ENCODE peak calls at places on chromosomes 16 and 17, in eight cellular contexts. One of them, this sample, is unnamed.

GRCh38 chr17:40605301-40605700 is 40.0 kb upstream of the CCR7 start:
- DNase-seq in psoas muscle: no peak
- DNase-seq in adrenal gland: no peak
- DNase-seq in heart left ventricle: no peak
- DNase-seq in CD4-positive, alpha-beta memory T cell: peak; percentile 72
- DNase-seq in ovary: no peak
- DNase-seq in CD8-positive, alpha-beta T cell: peak; percentile 51
- DNase-seq in right cardiac atrium: no peak
- DNase-seq in this sample: no peak

GRCh38 chr17:40793800-40794199 is 6.0 kb downstream of the KRT28 start:
- DNase-seq in psoas muscle: no peak
- DNase-seq in adrenal gland: no peak
- DNase-seq in heart left ventricle: no peak
- DNase-seq in CD4-positive, alpha-beta memory T cell: no peak
- DNase-seq in ovary: no peak
- DNase-seq in CD8-positive, alpha-beta T cell: no peak
- DNase-seq in right cardiac atrium: no peak
- DNase-seq in this sample: no peak

GRCh38 chr16:85570735-85571562 is 42.2 kb upstream of the GSE1 start:
- DNase-seq in psoas muscle: no peak
- DNase-seq in adrenal gland: peak; percentile 61
- DNase-seq in heart left ventricle: peak; percentile 40
- DNase-seq in CD4-positive, alpha-beta memory T cell: peak; percentile 52
- DNase-seq in ovary: no peak
- DNase-seq in CD8-positive, alpha-beta T cell: peak; percentile 39
- DNase-seq in right cardiac atrium: peak; percentile 84
- DNase-seq in this sample: no peak

GRCh38 chr16:30551781-30552180 is 6.4 kb downstream of the ZNF764 start:
- DNase-seq in psoas muscle: no peak
- DNase-seq in adrenal gland: no peak
- DNase-seq in heart left ventricle: no peak
- DNase-seq in CD4-positive, alpha-beta memory T cell: peak; percentile 89
- DNase-seq in ovary: no peak
- DNase-seq in CD8-positive, alpha-beta T cell: peak; percentile 35
- DNase-seq in right cardiac atrium: peak; percentile 49
- DNase-seq in this sample: no peak

GRCh38 chr17:45708707-45709290 is 75.3 kb upstream of the CRHR1 start:
- DNase-seq in psoas muscle: no peak
- DNase-seq in adrenal gland: no peak
- DNase-seq in heart left ventricle: no peak
- DNase-seq in CD4-positive, alpha-beta memory T cell: no peak
- DNase-seq in ovary: no peak
- DNase-seq in CD8-positive, alpha-beta T cell: no peak
- DNase-seq in right cardiac atrium: no peak
- DNase-seq in this sample: no peak

GRCh38 chr16:75267631-75268264 is 16.3 kb upstream of the BCAR1 start:
- DNase-seq in psoas muscle: peak; percentile 91
- DNase-seq in adrenal gland: peak; percentile 93
- DNase-seq in heart left ventricle: peak; percentile 76
- DNase-seq in CD4-positive, alpha-beta memory T cell: no peak
- DNase-seq in ovary: peak; percentile 51
- DNase-seq in CD8-positive, alpha-beta T cell: no peak
- DNase-seq in right cardiac atrium: peak; percentile 89
- DNase-seq in this sample: no peak

GRCh38 chr17:51064061-51064735 is 56.5 kb downstream of the SPAG9 start:
- DNase-seq in psoas muscle: no peak
- DNase-seq in adrenal gland: no peak
- DNase-seq in heart left ventricle: no peak
- DNase-seq in CD4-positive, alpha-beta memory T cell: no peak
- DNase-seq in ovary: no peak
- DNase-seq in CD8-positive, alpha-beta T cell: no peak
- DNase-seq in right cardiac atrium: no peak
- DNase-seq in this sample: no peak

GRCh38 chr16:13957197-13958078 is 37.5 kb downstream of the ERCC4 start:
- DNase-seq in psoas muscle: peak; percentile 80
- DNase-seq in adrenal gland: peak; percentile 90
- DNase-seq in heart left ventricle: peak; percentile 39
- DNase-seq in CD4-positive, alpha-beta memory T cell: no peak
- DNase-seq in ovary: peak; percentile 67
- DNase-seq in CD8-positive, alpha-beta T cell: no peak
- DNase-seq in right cardiac atrium: peak; percentile 79
- DNase-seq in this sample: peak; percentile 76

GRCh38 chr17:30947796-30948195 is 23.0 kb upstream of the RNF135 start:
- DNase-seq in psoas muscle: peak; percentile 9
- DNase-seq in adrenal gland: no peak
- DNase-seq in heart left ventricle: no peak
- DNase-seq in CD4-positive, alpha-beta memory T cell: no peak
- DNase-seq in ovary: no peak
- DNase-seq in CD8-positive, alpha-beta T cell: no peak
- DNase-seq in right cardiac atrium: no peak
- DNase-seq in this sample: no peak

GRCh38 chr16:67407176-67407787 is 9.0 kb downstream of the ZDHHC1 start:
- DNase-seq in psoas muscle: no peak
- DNase-seq in adrenal gland: no peak
- DNase-seq in heart left ventricle: no peak
- DNase-seq in CD4-positive, alpha-beta memory T cell: no peak
- DNase-seq in ovary: no peak
- DNase-seq in CD8-positive, alpha-beta T cell: no peak
- DNase-seq in right cardiac atrium: no peak
- DNase-seq in this sample: no peak

GRCh38 chr17:82710499-82711232 is 5.8 kb upstream of the FN3KRP start:
- DNase-seq in psoas muscle: no peak
- DNase-seq in adrenal gland: no peak
- DNase-seq in heart left ventricle: no peak
- DNase-seq in CD4-positive, alpha-beta memory T cell: no peak
- DNase-seq in ovary: no peak
- DNase-seq in CD8-positive, alpha-beta T cell: no peak
- DNase-seq in right cardiac atrium: no peak
- DNase-seq in this sample: no peak

GRCh38 chr17:3747805-3748204 is 24.1 kb downstream of the HASPIN start:
- DNase-seq in psoas muscle: no peak
- DNase-seq in adrenal gland: peak; percentile 35
- DNase-seq in heart left ventricle: no peak
- DNase-seq in CD4-positive, alpha-beta memory T cell: no peak
- DNase-seq in ovary: peak; percentile 49
- DNase-seq in CD8-positive, alpha-beta T cell: no peak
- DNase-seq in right cardiac atrium: no peak
- DNase-seq in this sample: no peak

GRCh38 chr17:66287911-66288310 is 14.5 kb upstream of the PRKCA start:
- DNase-seq in psoas muscle: no peak
- DNase-seq in adrenal gland: no peak
- DNase-seq in heart left ventricle: no peak
- DNase-seq in CD4-positive, alpha-beta memory T cell: no peak
- DNase-seq in ovary: no peak
- DNase-seq in CD8-positive, alpha-beta T cell: no peak
- DNase-seq in right cardiac atrium: no peak
- DNase-seq in this sample: no peak

GRCh38 chr17:66677201-66677981 is 157.5 kb upstream of the CACNG5 start:
- DNase-seq in psoas muscle: no peak
- DNase-seq in adrenal gland: no peak
- DNase-seq in heart left ventricle: no peak
- DNase-seq in CD4-positive, alpha-beta memory T cell: no peak
- DNase-seq in ovary: no peak
- DNase-seq in CD8-positive, alpha-beta T cell: no peak
- DNase-seq in right cardiac atrium: no peak
- DNase-seq in this sample: no peak

GRCh38 chr16:30958164-30959083 is 870 bp downstream of the SETD1A start:
- DNase-seq in psoas muscle: peak; percentile 87
- DNase-seq in adrenal gland: peak; percentile 72
- DNase-seq in heart left ventricle: peak; percentile 58
- DNase-seq in CD4-positive, alpha-beta memory T cell: no peak
- DNase-seq in ovary: peak; percentile 80
- DNase-seq in CD8-positive, alpha-beta T cell: no peak
- DNase-seq in right cardiac atrium: peak; percentile 86
- DNase-seq in this sample: peak; percentile 49

GRCh38 chr17:67212716-67213417 is 32.1 kb downstream of the HELZ start:
- DNase-seq in psoas muscle: no peak
- DNase-seq in adrenal gland: no peak
- DNase-seq in heart left ventricle: no peak
- DNase-seq in CD4-positive, alpha-beta memory T cell: no peak
- DNase-seq in ovary: no peak
- DNase-seq in CD8-positive, alpha-beta T cell: no peak
- DNase-seq in right cardiac atrium: no peak
- DNase-seq in this sample: no peak

GRCh38 chr16:68617735-68618134 is 27.4 kb upstream of the CDH3 start:
- DNase-seq in psoas muscle: no peak
- DNase-seq in adrenal gland: no peak
- DNase-seq in heart left ventricle: no peak
- DNase-seq in CD4-positive, alpha-beta memory T cell: no peak
- DNase-seq in ovary: no peak
- DNase-seq in CD8-positive, alpha-beta T cell: no peak
- DNase-seq in right cardiac atrium: no peak
- DNase-seq in this sample: no peak

GRCh38 chr16:49556252-49557069 is 182.9 kb downstream of the C16orf78 start:
- DNase-seq in psoas muscle: no peak
- DNase-seq in adrenal gland: no peak
- DNase-seq in heart left ventricle: no peak
- DNase-seq in CD4-positive, alpha-beta memory T cell: no peak
- DNase-seq in ovary: no peak
- DNase-seq in CD8-positive, alpha-beta T cell: no peak
- DNase-seq in right cardiac atrium: no peak
- DNase-seq in this sample: no peak

GRCh38 chr17:5043524-5043923 is 8.3 kb upstream of the SLC52A1 start:
- DNase-seq in psoas muscle: no peak
- DNase-seq in adrenal gland: no peak
- DNase-seq in heart left ventricle: no peak
- DNase-seq in CD4-positive, alpha-beta memory T cell: no peak
- DNase-seq in ovary: no peak
- DNase-seq in CD8-positive, alpha-beta T cell: no peak
- DNase-seq in right cardiac atrium: no peak
- DNase-seq in this sample: no peak

GRCh38 chr17:16924701-16925440 is 47.0 kb downstream of the TNFRSF13B start:
- DNase-seq in psoas muscle: no peak
- DNase-seq in adrenal gland: no peak
- DNase-seq in heart left ventricle: no peak
- DNase-seq in CD4-positive, alpha-beta memory T cell: no peak
- DNase-seq in ovary: no peak
- DNase-seq in CD8-positive, alpha-beta T cell: no peak
- DNase-seq in right cardiac atrium: no peak
- DNase-seq in this sample: no peak

GRCh38 chr17:45413498-45413923 is 19.2 kb downstream of the ARHGAP27 start:
- DNase-seq in psoas muscle: peak; percentile 73
- DNase-seq in adrenal gland: peak; percentile 60
- DNase-seq in heart left ventricle: no peak
- DNase-seq in CD4-positive, alpha-beta memory T cell: no peak
- DNase-seq in ovary: no peak
- DNase-seq in CD8-positive, alpha-beta T cell: no peak
- DNase-seq in right cardiac atrium: peak; percentile 88
- DNase-seq in this sample: no peak

GRCh38 chr17:29178750-29179231 is 1.4 kb downstream of the MYO18A start:
- DNase-seq in psoas muscle: no peak
- DNase-seq in adrenal gland: no peak
- DNase-seq in heart left ventricle: no peak
- DNase-seq in CD4-positive, alpha-beta memory T cell: no peak
- DNase-seq in ovary: no peak
- DNase-seq in CD8-positive, alpha-beta T cell: no peak
- DNase-seq in right cardiac atrium: peak; percentile 14
- DNase-seq in this sample: no peak
- H3K4me3 ChIP-seq in psoas muscle: peak overlapping the region; percentile 70
- H3K4me3 ChIP-seq in adrenal gland: peak overlapping the region; percentile 72
- H3K4me3 ChIP-seq in heart left ventricle: peak overlapping the region; percentile 70
- H3K4me3 ChIP-seq in CD4-positive, alpha-beta memory T cell: no peak overlapping the region
- H3K4me3 ChIP-seq in ovary: no peak overlapping the region
- H3K4me3 ChIP-seq in CD8-positive, alpha-beta T cell: no peak overlapping the region
- H3K4me3 ChIP-seq in right cardiac atrium: no peak overlapping the region
- H3K4me3 ChIP-seq in this sample: no peak overlapping the region

GRCh38 chr17:48729335-48730239 is 1.0 kb upstream of the HOXB13 start:
- DNase-seq in psoas muscle: no peak
- DNase-seq in adrenal gland: no peak
- DNase-seq in heart left ventricle: no peak
- DNase-seq in CD4-positive, alpha-beta memory T cell: no peak
- DNase-seq in ovary: no peak
- DNase-seq in CD8-positive, alpha-beta T cell: no peak
- DNase-seq in right cardiac atrium: no peak
- DNase-seq in this sample: no peak
- H3K27me3 ChIP-seq in psoas muscle: peaks cover 97% of the 10 kb centered on the region
- H3K27me3 ChIP-seq in adrenal gland: peaks cover 96% of the 10 kb centered on the region
- H3K27me3 ChIP-seq in heart left ventricle: peaks cover 76% of the 10 kb centered on the region
- H3K27me3 ChIP-seq in CD4-positive, alpha-beta memory T cell: peaks cover 89% of the 10 kb centered on the region
- H3K27me3 ChIP-seq in ovary: peaks cover 3% of the 10 kb centered on the region
- H3K27me3 ChIP-seq in CD8-positive, alpha-beta T cell: peaks cover 78% of the 10 kb centered on the region
- H3K27me3 ChIP-seq in right cardiac atrium: no peaks in the 10 kb centered on the region
- H3K27me3 ChIP-seq in this sample: peaks cover 84% of the 10 kb centered on the region

GRCh38 chr16:56747486-56748045 is 17.6 kb downstream of the NUP93 start:
- DNase-seq in psoas muscle: no peak
- DNase-seq in adrenal gland: no peak
- DNase-seq in heart left ventricle: no peak
- DNase-seq in CD4-positive, alpha-beta memory T cell: no peak
- DNase-seq in ovary: no peak
- DNase-seq in CD8-positive, alpha-beta T cell: no peak
- DNase-seq in right cardiac atrium: no peak
- DNase-seq in this sample: no peak
- H3K4me1 ChIP-seq in psoas muscle: peaks cover 9% of the 10 kb centered on the region
- H3K4me1 ChIP-seq in adrenal gland: peaks cover 62% of the 10 kb centered on the region
- H3K4me1 ChIP-seq in heart left ventricle: peaks cover 24% of the 10 kb centered on the region
- H3K4me1 ChIP-seq in CD4-positive, alpha-beta memory T cell: no peaks in the 10 kb centered on the region
- H3K4me1 ChIP-seq in ovary: peaks cover 19% of the 10 kb centered on the region
- H3K4me1 ChIP-seq in CD8-positive, alpha-beta T cell: no peaks in the 10 kb centered on the region
- H3K4me1 ChIP-seq in right cardiac atrium: peaks cover 9% of the 10 kb centered on the region
- H3K4me1 ChIP-seq in this sample: no peaks in the 10 kb centered on the region

GRCh38 chr17:7293131-7293557 is 1.3 kb downstream of the YBX2 start:
- DNase-seq in psoas muscle: no peak
- DNase-seq in adrenal gland: no peak
- DNase-seq in heart left ventricle: no peak
- DNase-seq in CD4-positive, alpha-beta memory T cell: no peak
- DNase-seq in ovary: peak; percentile 58
- DNase-seq in CD8-positive, alpha-beta T cell: no peak
- DNase-seq in right cardiac atrium: peak; percentile 57
- DNase-seq in this sample: no peak
- H3K4me3 ChIP-seq in psoas muscle: no peak overlapping the region
- H3K4me3 ChIP-seq in adrenal gland: no peak overlapping the region
- H3K4me3 ChIP-seq in heart left ventricle: no peak overlapping the region
- H3K4me3 ChIP-seq in CD4-positive, alpha-beta memory T cell: no peak overlapping the region
- H3K4me3 ChIP-seq in ovary: no peak overlapping the region
- H3K4me3 ChIP-seq in CD8-positive, alpha-beta T cell: no peak overlapping the region
- H3K4me3 ChIP-seq in right cardiac atrium: no peak overlapping the region
- H3K4me3 ChIP-seq in this sample: no peak overlapping the region

GRCh38 chr16:10625595-10626357 is 45.4 kb upstream of the EMP2 start:
- DNase-seq in psoas muscle: no peak
- DNase-seq in adrenal gland: no peak
- DNase-seq in heart left ventricle: no peak
- DNase-seq in CD4-positive, alpha-beta memory T cell: no peak
- DNase-seq in ovary: no peak
- DNase-seq in CD8-positive, alpha-beta T cell: no peak
- DNase-seq in right cardiac atrium: no peak
- DNase-seq in this sample: no peak
- H3K27me3 ChIP-seq in psoas muscle: peaks cover 5% of the 10 kb centered on the region
- H3K27me3 ChIP-seq in adrenal gland: no peaks in the 10 kb centered on the region
- H3K27me3 ChIP-seq in heart left ventricle: no peaks in the 10 kb centered on the region
- H3K27me3 ChIP-seq in CD4-positive, alpha-beta memory T cell: no peaks in the 10 kb centered on the region
- H3K27me3 ChIP-seq in ovary: no peaks in the 10 kb centered on the region
- H3K27me3 ChIP-seq in CD8-positive, alpha-beta T cell: no peaks in the 10 kb centered on the region
- H3K27me3 ChIP-seq in right cardiac atrium: no peaks in the 10 kb centered on the region
- H3K27me3 ChIP-seq in this sample: no peaks in the 10 kb centered on the region

This sample was measured in uterus.